ENCODE peak calls at places on chromosome 7, in four cellular contexts. One of them, this sample, is unnamed.

GRCh38 chr7:7352845-7353244 is 170.5 kb downstream of the C1GALT1 start:
- DNase-seq in K562: no peak
- DNase-seq in GM12878: no peak
- DNase-seq in HepG2: peak; percentile 12
- DNase-seq in this sample: no peak

GRCh38 chr7:69732203-69732602 is 133.9 kb downstream of the AUTS2 start:
- DNase-seq in HepG2: peak; percentile 1
- DNase-seq in GM12878: no peak
- DNase-seq in K562: no peak
- DNase-seq in this sample: no peak

GRCh38 chr7:150971242-150972048 is 6.7 kb downstream of the KCNH2 start:
- DNase-seq in GM12878: no peak
- DNase-seq in HepG2: no peak
- DNase-seq in K562: peak; percentile 79
- DNase-seq in this sample: no peak

GRCh38 chr7:129748710-129749109 is 137.2 kb downstream of the NRF1 start:
- DNase-seq in HepG2: no peak
- DNase-seq in GM12878: no peak
- DNase-seq in K562: no peak
- DNase-seq in this sample: no peak

GRCh38 chr7:148501707-148502139 is 88.8 kb upstream of the C7orf33 start:
- DNase-seq in GM12878: peak; percentile 69
- DNase-seq in K562: no peak
- DNase-seq in HepG2: no peak
- DNase-seq in this sample: no peak

GRCh38 chr7:43294080-43294630 is 181.7 kb downstream of the HECW1 start:
- DNase-seq in GM12878: no peak
- DNase-seq in K562: no peak
- DNase-seq in HepG2: no peak
- DNase-seq in this sample: no peak

GRCh38 chr7:6637544-6638229 is 569 bp downstream of the ZNF316 start:
- DNase-seq in K562: peak; percentile 95
- DNase-seq in GM12878: no peak
- DNase-seq in HepG2: peak; percentile 39
- DNase-seq in this sample: peak; percentile 68

GRCh38 chr7:76225379-76225778 is 23.7 kb downstream of the SRRM3 start:
- DNase-seq in K562: peak; percentile 76
- DNase-seq in HepG2: no peak
- DNase-seq in GM12878: no peak
- DNase-seq in this sample: peak; percentile 40

GRCh38 chr7:79761876-79762429 is 308.5 kb upstream of the MAGI2 start:
- DNase-seq in GM12878: no peak
- DNase-seq in K562: no peak
- DNase-seq in HepG2: no peak
- DNase-seq in this sample: no peak

GRCh38 chr7:50339990-50340500 is 35.5 kb downstream of the IKZF1 start:
- DNase-seq in HepG2: no peak
- DNase-seq in GM12878: no peak
- DNase-seq in K562: peak; percentile 80
- DNase-seq in this sample: no peak

GRCh38 chr7:34939175-34939574 is 98.1 kb downstream of the DPY19L1 start:
- DNase-seq in HepG2: peak; percentile 78
- DNase-seq in GM12878: no peak
- DNase-seq in K562: no peak
- DNase-seq in this sample: no peak

GRCh38 chr7:152465118-152465387 is 29.2 kb upstream of the KMT2C start:
- DNase-seq in HepG2: no peak
- DNase-seq in K562: no peak
- DNase-seq in GM12878: no peak
- DNase-seq in this sample: no peak

GRCh38 chr7:1042161-1042833 is 2.0 kb upstream of the GPR146 start:
- DNase-seq in GM12878: no peak
- DNase-seq in K562: no peak
- DNase-seq in HepG2: no peak
- DNase-seq in this sample: no peak

GRCh38 chr7:101088069-101088425 is 2.8 kb downstream of the TRIM56 start:
- DNase-seq in K562: no peak
- DNase-seq in GM12878: no peak
- DNase-seq in HepG2: no peak
- DNase-seq in this sample: no peak

GRCh38 chr7:5177060-5177459 is 13.0 kb upstream of the WIPI2 start:
- DNase-seq in K562: no peak
- DNase-seq in HepG2: no peak
- DNase-seq in GM12878: no peak
- DNase-seq in this sample: no peak

GRCh38 chr7:149734514-149735075 is 38.8 kb downstream of the ZNF467 start:
- DNase-seq in K562: no peak
- DNase-seq in HepG2: no peak
- DNase-seq in GM12878: no peak
- DNase-seq in this sample: no peak

GRCh38 chr7:73895626-73896025 is 34.7 kb downstream of the TMEM270 start:
- DNase-seq in GM12878: no peak
- DNase-seq in K562: no peak
- DNase-seq in HepG2: no peak
- DNase-seq in this sample: no peak

GRCh38 chr7:106915407-106915806 is 50.3 kb downstream of the PIK3CG start:
- DNase-seq in GM12878: no peak
- DNase-seq in K562: no peak
- DNase-seq in HepG2: no peak
- DNase-seq in this sample: no peak
- TF ChIP-seq FOXK2 in GM12878: no peak
- TF ChIP-seq FOXK2 in K562: no peak
- TF ChIP-seq FOXK2 in HepG2: no peak
- TF ChIP-seq FOXK2 in this sample: no peak

GRCh38 chr7:84105582-84105981 is 89.0 kb downstream of the SEMA3A start:
- DNase-seq in HepG2: no peak
- DNase-seq in K562: no peak
- DNase-seq in GM12878: no peak
- DNase-seq in this sample: no peak

GRCh38 chr7:84104841-84105240 is 89.7 kb downstream of the SEMA3A start:
- DNase-seq in HepG2: no peak
- DNase-seq in K562: no peak
- DNase-seq in GM12878: no peak
- DNase-seq in this sample: no peak

GRCh38 chr7:84106291-84106690 is 88.3 kb downstream of the SEMA3A start:
- DNase-seq in HepG2: no peak
- DNase-seq in K562: no peak
- DNase-seq in GM12878: no peak
- DNase-seq in this sample: no peak

GRCh38 chr7:84100866-84101265 is 93.7 kb downstream of the SEMA3A start:
- DNase-seq in HepG2: no peak
- DNase-seq in GM12878: no peak
- DNase-seq in K562: no peak
- DNase-seq in this sample: peak; percentile 37

DNA sequence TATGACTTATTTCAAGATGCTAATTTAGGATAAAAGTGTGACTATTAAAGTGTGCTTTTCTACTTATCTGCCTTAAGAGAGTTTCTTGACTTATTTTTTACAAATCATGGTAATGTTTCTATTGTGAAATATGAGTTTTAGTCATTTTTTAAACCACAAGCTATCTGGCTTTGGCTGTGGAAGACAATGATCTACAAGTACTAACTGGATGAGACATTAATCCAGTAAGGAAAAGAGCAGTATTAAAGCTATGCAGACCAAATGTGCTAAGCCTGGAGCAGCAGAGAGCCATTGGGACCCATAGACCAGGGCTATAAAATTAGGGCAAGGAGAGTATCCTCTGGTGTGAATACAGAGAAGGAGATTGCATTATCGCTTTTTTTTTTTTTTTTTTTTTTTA is 92.4 kb downstream of the SEMA3A start:
- DNase-seq in GM12878: no peak
- DNase-seq in HepG2: no peak
- DNase-seq in K562: no peak
- DNase-seq in this sample: no peak
- TF ChIP-seq FOXK2 in GM12878: no peak
- TF ChIP-seq FOXK2 in HepG2: no peak
- TF ChIP-seq FOXK2 in K562: no peak
- TF ChIP-seq FOXK2 in this sample: no peak

DNA sequence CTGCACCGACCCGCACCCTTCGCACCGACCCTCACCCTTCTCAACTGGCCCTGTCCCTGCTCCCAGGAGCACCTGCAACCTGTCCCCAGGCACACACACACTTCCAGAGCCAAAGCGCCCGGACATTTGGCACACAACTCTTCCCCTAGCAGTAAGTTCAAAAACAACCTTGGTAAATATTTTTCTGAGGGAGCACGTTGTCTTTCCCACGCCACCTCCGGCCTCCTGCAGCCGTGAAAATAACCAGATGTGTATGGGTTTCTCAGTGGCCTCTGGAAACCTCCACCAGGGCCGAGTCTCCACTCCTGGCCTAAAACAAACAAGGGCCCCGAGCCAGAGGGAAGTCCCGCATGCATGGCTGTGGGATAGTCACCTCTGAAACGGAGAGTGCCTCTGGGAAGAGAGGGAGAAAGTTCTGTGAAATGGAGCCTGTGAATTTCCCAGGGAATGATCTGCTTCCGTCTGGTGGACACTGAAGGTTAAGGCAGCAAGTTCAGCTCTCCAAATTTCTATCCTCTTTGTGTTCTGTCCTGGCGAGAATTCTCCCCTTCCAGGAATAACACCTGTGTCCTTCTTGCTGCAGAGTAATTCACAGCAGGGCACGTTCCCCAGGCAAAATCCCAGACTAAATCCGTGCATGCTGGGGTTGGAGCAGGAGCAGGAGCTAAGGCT is 15.8 kb downstream of the PODXL start:
- DNase-seq in HepG2: peak; percentile 22
- DNase-seq in K562: no peak
- DNase-seq in GM12878: no peak
- DNase-seq in this sample: no peak
- TF ChIP-seq FOXK2 in HepG2: no peak
- TF ChIP-seq FOXK2 in K562: no peak
- TF ChIP-seq FOXK2 in GM12878: no peak
- TF ChIP-seq FOXK2 in this sample: no peak

GRCh38 chr7:55191926-55192692 is 173.0 kb upstream of the LANCL2 start:
- DNase-seq in GM12878: no peak
- DNase-seq in HepG2: no peak
- DNase-seq in K562: no peak
- DNase-seq in this sample: no peak

GRCh38 chr7:55194522-55194921 is 170.6 kb upstream of the LANCL2 start:
- DNase-seq in HepG2: no peak
- DNase-seq in GM12878: no peak
- DNase-seq in K562: no peak
- DNase-seq in this sample: no peak

GRCh38 chr7:55193245-55193644 is 171.9 kb upstream of the LANCL2 start:
- DNase-seq in GM12878: no peak
- DNase-seq in HepG2: no peak
- DNase-seq in K562: no peak
- DNase-seq in this sample: no peak

GRCh38 chr7:55191161-55191925 is 172.5 kb downstream of the EGFR start:
- DNase-seq in K562: no peak
- DNase-seq in GM12878: no peak
- DNase-seq in HepG2: no peak
- DNase-seq in this sample: no peak

DNA sequence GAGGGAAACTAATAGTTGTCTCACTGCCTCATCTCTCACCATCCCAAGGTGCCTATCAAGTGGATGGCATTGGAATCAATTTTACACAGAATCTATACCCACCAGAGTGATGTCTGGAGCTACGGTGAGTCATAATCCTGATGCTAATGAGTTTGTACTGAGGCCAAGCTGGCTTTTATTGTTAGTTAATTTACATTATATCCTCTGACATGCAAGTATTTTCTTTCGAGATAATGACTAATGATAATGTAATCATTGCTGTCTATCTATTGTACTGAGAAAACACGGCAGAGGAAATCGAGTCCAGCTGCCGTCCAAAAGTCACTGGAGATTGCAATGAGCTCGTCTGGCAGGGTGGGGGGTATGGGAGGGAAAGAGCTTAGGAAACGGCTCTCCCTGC is 172.4 kb upstream of the LANCL2 start:
- DNase-seq in K562: no peak
- DNase-seq in GM12878: no peak
- DNase-seq in HepG2: no peak
- DNase-seq in this sample: no peak
- TF ChIP-seq FOXK2 in K562: no peak
- TF ChIP-seq FOXK2 in GM12878: no peak
- TF ChIP-seq FOXK2 in HepG2: no peak
- TF ChIP-seq FOXK2 in this sample: no peak

DNA sequence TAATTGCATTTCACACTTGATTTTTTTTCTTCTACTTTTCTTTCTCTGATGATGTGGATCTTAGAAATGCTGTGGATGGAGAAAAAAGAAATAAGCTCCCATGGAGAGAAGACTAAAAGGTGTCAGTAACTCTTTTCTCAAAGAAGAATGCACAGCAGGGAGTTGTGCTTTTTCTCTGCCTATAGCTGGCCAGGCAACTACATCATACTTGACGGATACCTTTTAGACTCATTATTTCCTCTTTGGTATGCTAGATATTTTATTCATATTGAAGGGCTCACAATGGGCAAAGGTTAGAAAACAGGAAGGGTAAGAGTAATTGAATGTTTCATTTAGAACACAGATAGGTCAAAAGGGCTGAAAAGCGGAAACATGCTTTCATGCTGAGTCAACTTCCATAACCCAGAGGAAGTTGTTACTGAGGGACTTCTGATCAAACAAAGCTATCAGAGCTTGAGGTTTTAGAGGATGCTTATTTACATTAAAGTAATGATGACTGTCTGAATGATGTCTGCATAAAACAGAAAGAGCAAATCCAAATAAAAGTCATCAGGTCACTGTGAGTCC is 773.1 kb upstream of the LRRN3 start:
- DNase-seq in HepG2: peak; percentile 14
- DNase-seq in K562: no peak
- DNase-seq in GM12878: no peak
- DNase-seq in this sample: no peak
- TF ChIP-seq FOXK2 in HepG2: no peak
- TF ChIP-seq FOXK2 in K562: no peak
- TF ChIP-seq FOXK2 in GM12878: no peak
- TF ChIP-seq FOXK2 in this sample: no peak